ENCODE peak calls at places on chromosomes 2 and 18, in nine cellular contexts. One of them, this sample, is unnamed.

GRCh38 chr2:200788129-200788718 is 23.5 kb upstream of the BZW1 start:
- DNase-seq in endothelial cell: no peak
- DNase-seq in natural killer cell: no peak
- DNase-seq in MCF 10A: peak
- DNase-seq in suprapubic skin: no peak
- DNase-seq in CD4-positive, alpha-beta T cell: no peak
- DNase-seq in neural crest cell: no peak
- DNase-seq in uterus: no peak
- DNase-seq in BJ: peak
- DNase-seq in this sample: peak

GRCh38 chr18:5868218-5868904 is 27.0 kb downstream of the TMEM200C start:
- DNase-seq in CD4-positive, alpha-beta T cell: no peak
- DNase-seq in BJ: peak
- DNase-seq in neural crest cell: peak
- DNase-seq in uterus: peak
- DNase-seq in endothelial cell: peak
- DNase-seq in suprapubic skin: peak
- DNase-seq in natural killer cell: no peak
- DNase-seq in MCF 10A: peak
- DNase-seq in this sample: peak

GRCh38 chr18:10476430-10476829 is 22.0 kb downstream of the APCDD1 start:
- DNase-seq in CD4-positive, alpha-beta T cell: no peak
- DNase-seq in uterus: no peak
- DNase-seq in neural crest cell: no peak
- DNase-seq in natural killer cell: no peak
- DNase-seq in endothelial cell: no peak
- DNase-seq in suprapubic skin: no peak
- DNase-seq in MCF 10A: no peak
- DNase-seq in BJ: peak
- DNase-seq in this sample: peak

GRCh38 chr18:29874519-29875098 is 1167.9 kb downstream of the DSC3 start:
- DNase-seq in natural killer cell: no peak
- DNase-seq in endothelial cell: peak
- DNase-seq in uterus: no peak
- DNase-seq in neural crest cell: peak
- DNase-seq in CD4-positive, alpha-beta T cell: no peak
- DNase-seq in suprapubic skin: no peak
- DNase-seq in MCF 10A: peak
- DNase-seq in BJ: no peak
- DNase-seq in this sample: peak

GRCh38 chr2:150676747-150677382 is 189.4 kb upstream of the RND3 start:
- DNase-seq in endothelial cell: no peak
- DNase-seq in natural killer cell: no peak
- DNase-seq in neural crest cell: no peak
- DNase-seq in BJ: no peak
- DNase-seq in suprapubic skin: no peak
- DNase-seq in CD4-positive, alpha-beta T cell: no peak
- DNase-seq in uterus: no peak
- DNase-seq in MCF 10A: no peak
- DNase-seq in this sample: no peak

GRCh38 chr2:177830881-177831386 is 241.6 kb downstream of the PDE11A start:
- DNase-seq in natural killer cell: no peak
- DNase-seq in uterus: no peak
- DNase-seq in MCF 10A: no peak
- DNase-seq in suprapubic skin: no peak
- DNase-seq in CD4-positive, alpha-beta T cell: no peak
- DNase-seq in BJ: no peak
- DNase-seq in endothelial cell: no peak
- DNase-seq in neural crest cell: no peak
- DNase-seq in this sample: no peak

GRCh38 chr2:10493636-10494281 is 45.6 kb upstream of the ODC1 start:
- DNase-seq in MCF 10A: peak
- DNase-seq in endothelial cell: no peak
- DNase-seq in neural crest cell: no peak
- DNase-seq in BJ: no peak
- DNase-seq in natural killer cell: no peak
- DNase-seq in suprapubic skin: no peak
- DNase-seq in CD4-positive, alpha-beta T cell: peak
- DNase-seq in uterus: no peak
- DNase-seq in this sample: peak

GRCh38 chr2:143684731-143685364 is 555.6 kb downstream of the ARHGAP15 start:
- DNase-seq in uterus: no peak
- DNase-seq in CD4-positive, alpha-beta T cell: no peak
- DNase-seq in MCF 10A: no peak
- DNase-seq in endothelial cell: no peak
- DNase-seq in BJ: no peak
- DNase-seq in suprapubic skin: no peak
- DNase-seq in neural crest cell: no peak
- DNase-seq in natural killer cell: no peak
- DNase-seq in this sample: no peak

GRCh38 chr2:233448220-233448559 is 93.9 kb downstream of the DGKD start:
- DNase-seq in suprapubic skin: peak
- DNase-seq in BJ: no peak
- DNase-seq in endothelial cell: peak
- DNase-seq in CD4-positive, alpha-beta T cell: no peak
- DNase-seq in MCF 10A: no peak
- DNase-seq in natural killer cell: no peak
- DNase-seq in neural crest cell: no peak
- DNase-seq in uterus: peak
- DNase-seq in this sample: no peak

GRCh38 chr2:237593596-237594310 is 3.2 kb upstream of the RAB17 start:
- DNase-seq in CD4-positive, alpha-beta T cell: no peak
- DNase-seq in uterus: no peak
- DNase-seq in BJ: no peak
- DNase-seq in MCF 10A: no peak
- DNase-seq in neural crest cell: no peak
- DNase-seq in suprapubic skin: no peak
- DNase-seq in natural killer cell: no peak
- DNase-seq in endothelial cell: no peak
- DNase-seq in this sample: no peak

GRCh38 chr18:65343571-65343970 is 407.2 kb upstream of the CDH7 start:
- DNase-seq in neural crest cell: no peak
- DNase-seq in uterus: no peak
- DNase-seq in MCF 10A: no peak
- DNase-seq in endothelial cell: no peak
- DNase-seq in suprapubic skin: no peak
- DNase-seq in natural killer cell: no peak
- DNase-seq in BJ: no peak
- DNase-seq in CD4-positive, alpha-beta T cell: no peak
- DNase-seq in this sample: no peak

GRCh38 chr2:21330786-21331391 is 207.1 kb downstream of the TDRD15 start:
- DNase-seq in MCF 10A: no peak
- DNase-seq in natural killer cell: no peak
- DNase-seq in suprapubic skin: no peak
- DNase-seq in BJ: no peak
- DNase-seq in CD4-positive, alpha-beta T cell: no peak
- DNase-seq in uterus: no peak
- DNase-seq in endothelial cell: no peak
- DNase-seq in neural crest cell: no peak
- DNase-seq in this sample: no peak

GRCh38 chr2:67215214-67215613 is 181.9 kb upstream of the ETAA1 start:
- DNase-seq in uterus: peak
- DNase-seq in BJ: no peak
- DNase-seq in MCF 10A: peak
- DNase-seq in CD4-positive, alpha-beta T cell: no peak
- DNase-seq in neural crest cell: peak
- DNase-seq in natural killer cell: no peak
- DNase-seq in endothelial cell: peak
- DNase-seq in suprapubic skin: no peak
- DNase-seq in this sample: peak

DNA sequence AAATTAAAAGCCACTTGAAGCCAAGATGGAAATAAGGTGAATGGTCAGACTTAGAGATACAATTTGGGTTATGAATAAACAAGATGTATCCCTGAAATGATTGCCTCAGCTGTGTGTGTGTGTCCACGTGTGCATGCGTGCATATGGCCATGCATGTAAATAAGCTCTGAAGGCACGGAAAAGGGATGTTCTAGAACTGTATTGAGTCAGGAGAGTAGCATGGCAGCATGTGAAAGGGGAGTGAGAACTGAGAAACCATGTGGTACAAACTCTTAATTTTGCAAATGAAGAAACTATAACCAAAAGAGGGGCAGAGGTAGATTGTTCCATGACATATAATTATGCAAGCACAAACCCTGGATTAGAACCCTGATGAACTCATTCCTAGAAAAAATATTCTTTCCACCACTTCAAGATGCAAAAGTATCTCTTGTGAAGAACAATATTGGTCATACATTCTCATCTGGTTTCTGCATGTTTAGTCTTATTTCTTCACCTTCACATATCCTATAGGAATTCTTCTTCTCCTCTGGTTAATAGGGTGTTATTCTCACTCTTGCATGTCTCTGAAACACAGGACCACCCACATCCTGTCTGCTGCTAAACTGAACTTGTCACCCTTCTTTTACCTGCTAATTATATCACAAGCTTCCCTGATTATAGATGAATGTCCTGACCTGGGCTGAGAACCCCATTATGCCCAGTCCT is 455.8 kb downstream of the SETBP1 start:
- DNase-seq in CD4-positive, alpha-beta T cell: no peak
- DNase-seq in neural crest cell: no peak
- DNase-seq in suprapubic skin: no peak
- DNase-seq in endothelial cell: no peak
- DNase-seq in uterus: no peak
- DNase-seq in BJ: no peak
- DNase-seq in MCF 10A: no peak
- DNase-seq in natural killer cell: no peak
- DNase-seq in this sample: no peak
- TF ChIP-seq CTCF in CD4-positive, alpha-beta T cell: no peak
- TF ChIP-seq CTCF in neural crest cell: no peak
- TF ChIP-seq CTCF in suprapubic skin: no peak
- TF ChIP-seq CTCF in endothelial cell: no peak
- TF ChIP-seq CTCF in uterus: no peak
- TF ChIP-seq CTCF in BJ: no peak
- TF ChIP-seq CTCF in MCF 10A: no peak
- TF ChIP-seq CTCF in natural killer cell: no peak
- TF ChIP-seq CTCF in this sample: no peak

GRCh38 chr2:69660084-69660483 is 16.5 kb upstream of the AAK1 start:
- DNase-seq in BJ: no peak
- DNase-seq in uterus: no peak
- DNase-seq in natural killer cell: no peak
- DNase-seq in CD4-positive, alpha-beta T cell: no peak
- DNase-seq in MCF 10A: no peak
- DNase-seq in neural crest cell: no peak
- DNase-seq in endothelial cell: no peak
- DNase-seq in suprapubic skin: no peak
- DNase-seq in this sample: no peak
- TF ChIP-seq CTCF in BJ: no peak
- TF ChIP-seq CTCF in uterus: no peak
- TF ChIP-seq CTCF in natural killer cell: no peak
- TF ChIP-seq CTCF in CD4-positive, alpha-beta T cell: no peak
- TF ChIP-seq CTCF in MCF 10A: no peak
- TF ChIP-seq CTCF in neural crest cell: no peak
- TF ChIP-seq CTCF in endothelial cell: no peak
- TF ChIP-seq CTCF in suprapubic skin: no peak
- TF ChIP-seq CTCF in this sample: no peak

GRCh38 chr2:111119004-111119846 is 1.5 kb upstream of the BCL2L11 start:
- DNase-seq in natural killer cell: peak
- DNase-seq in MCF 10A: no peak
- DNase-seq in BJ: no peak
- DNase-seq in uterus: peak
- DNase-seq in CD4-positive, alpha-beta T cell: no peak
- DNase-seq in neural crest cell: peak
- DNase-seq in endothelial cell: peak
- DNase-seq in suprapubic skin: peak
- DNase-seq in this sample: no peak

GRCh38 chr2:111121873-111122630 is 1.3 kb downstream of the BCL2L11 start:
- DNase-seq in uterus: peak
- DNase-seq in endothelial cell: peak
- DNase-seq in neural crest cell: peak
- DNase-seq in BJ: peak
- DNase-seq in MCF 10A: peak
- DNase-seq in suprapubic skin: peak
- DNase-seq in CD4-positive, alpha-beta T cell: peak
- DNase-seq in natural killer cell: peak
- DNase-seq in this sample: peak

GRCh38 chr2:111119847-111120252 is 864 bp upstream of the BCL2L11 start:
- DNase-seq in neural crest cell: no peak
- DNase-seq in natural killer cell: no peak
- DNase-seq in suprapubic skin: no peak
- DNase-seq in BJ: no peak
- DNase-seq in MCF 10A: no peak
- DNase-seq in uterus: no peak
- DNase-seq in CD4-positive, alpha-beta T cell: no peak
- DNase-seq in endothelial cell: peak
- DNase-seq in this sample: no peak

GRCh38 chr2:111121028-111121872 is 536 bp downstream of the BCL2L11 start:
- DNase-seq in endothelial cell: peak
- DNase-seq in BJ: no peak
- DNase-seq in CD4-positive, alpha-beta T cell: no peak
- DNase-seq in neural crest cell: peak
- DNase-seq in MCF 10A: peak
- DNase-seq in natural killer cell: peak
- DNase-seq in suprapubic skin: peak
- DNase-seq in uterus: peak
- DNase-seq in this sample: peak

DNA sequence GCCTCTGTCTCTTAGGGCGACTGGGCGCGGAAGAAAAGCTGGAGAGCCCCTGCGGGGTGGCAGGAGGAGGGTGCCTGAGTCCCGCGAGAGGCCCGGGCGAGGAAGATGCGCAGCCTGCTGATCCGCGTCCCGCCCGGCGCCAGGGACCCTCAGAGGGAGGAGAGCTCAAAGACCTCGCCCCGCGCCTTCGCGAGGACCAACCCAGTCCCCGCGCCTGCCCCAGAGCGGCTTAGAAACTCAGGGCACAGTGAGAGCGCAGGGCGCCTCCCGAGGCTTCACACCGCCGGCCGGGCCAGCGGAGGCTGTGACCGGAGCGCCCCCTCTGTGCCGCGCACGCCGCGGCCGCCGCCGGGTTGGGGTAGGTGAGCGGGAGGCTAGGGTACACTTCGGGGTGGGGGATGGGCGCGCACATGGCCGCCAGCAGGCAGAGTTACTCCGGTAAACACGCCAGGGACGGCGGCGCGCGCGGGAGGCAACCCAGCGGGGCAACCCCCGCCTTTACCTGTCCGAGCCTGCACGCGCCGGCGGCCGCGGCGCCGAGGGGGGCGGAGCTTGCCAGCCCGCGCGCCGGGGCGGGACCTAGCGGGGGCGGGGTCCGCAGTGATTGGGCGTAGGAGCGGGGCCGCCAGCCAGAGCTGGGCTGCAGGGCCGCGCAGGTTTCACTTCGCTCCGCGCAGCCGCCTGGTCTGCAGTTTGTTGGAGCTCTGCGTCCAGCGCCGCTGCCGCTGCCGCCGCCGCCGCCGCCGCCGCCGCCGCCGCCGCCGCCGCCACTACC is at the start of gene BCL2L11:
- DNase-seq in MCF 10A: peak
- DNase-seq in BJ: peak
- DNase-seq in endothelial cell: peak
- DNase-seq in natural killer cell: peak
- DNase-seq in neural crest cell: peak
- DNase-seq in CD4-positive, alpha-beta T cell: peak
- DNase-seq in uterus: peak
- DNase-seq in suprapubic skin: peak
- DNase-seq in this sample: peak
- TF ChIP-seq CTCF in MCF 10A: peak
- TF ChIP-seq CTCF in BJ: peak
- TF ChIP-seq CTCF in endothelial cell: no peak
- TF ChIP-seq CTCF in natural killer cell: no peak
- TF ChIP-seq CTCF in neural crest cell: no peak
- TF ChIP-seq CTCF in CD4-positive, alpha-beta T cell: no peak
- TF ChIP-seq CTCF in uterus: peak
- TF ChIP-seq CTCF in suprapubic skin: peak
- TF ChIP-seq CTCF in this sample: no peak

GRCh38 chr2:174522553-174522952 is 35.7 kb upstream of the GPR155 start:
- DNase-seq in MCF 10A: no peak
- DNase-seq in neural crest cell: no peak
- DNase-seq in uterus: no peak
- DNase-seq in endothelial cell: no peak
- DNase-seq in suprapubic skin: no peak
- DNase-seq in BJ: no peak
- DNase-seq in CD4-positive, alpha-beta T cell: no peak
- DNase-seq in natural killer cell: no peak
- DNase-seq in this sample: peak
- TF ChIP-seq CTCF in MCF 10A: peak
- TF ChIP-seq CTCF in neural crest cell: peak
- TF ChIP-seq CTCF in uterus: no peak
- TF ChIP-seq CTCF in endothelial cell: no peak
- TF ChIP-seq CTCF in suprapubic skin: no peak
- TF ChIP-seq CTCF in BJ: peak
- TF ChIP-seq CTCF in CD4-positive, alpha-beta T cell: peak
- TF ChIP-seq CTCF in natural killer cell: peak
- TF ChIP-seq CTCF in this sample: peak

This sample was measured in fibroblast of mammary gland.